ENCODE peak calls at places on chromosomes 12 and 14, in six cellular contexts. L, G, W, S, A and V are unnamed samples.
A peak's percentile ranks its signal among the peaks of the same experiment; 100 is the strongest.

GRCh38 chr12:93373847-93374723 is 3.6 kb upstream of the NUDT4 start:
- DNase-seq in L (no peak), G (no peak), W (peak; percentile 46), S (no peak), A (no peak), V (peak; percentile 69)

GRCh38 chr14:101174980-101175606 is 271.6 kb upstream of the RTL1 start:
- DNase-seq in L (no peak), G (no peak), W (no peak), S (no peak), A (no peak), V (no peak)

GRCh38 chr12:42961395-42961794 is 371.8 kb upstream of the PRICKLE1 start:
- DNase-seq in L (peak; percentile 64), G (no peak), W (peak; percentile 84), S (no peak), A (no peak), V (no peak)

GRCh38 chr14:66595394-66595793 is 87.4 kb downstream of the GPHN start:
- DNase-seq in L (no peak), G (no peak), W (no peak), S (no peak), A (no peak), V (no peak)

GRCh38 chr12:26233620-26234019 is 38.2 kb downstream of the SSPN start:
- DNase-seq in L (peak; percentile 61), G (no peak), W (no peak), S (no peak), A (no peak), V (no peak)

GRCh38 chr12:29073631-29074239 is 75.3 kb upstream of the FAR2 start:
- DNase-seq in L (peak; percentile 49), G (peak; percentile 61), W (peak; percentile 57), S (no peak), A (no peak), V (peak; percentile 6)

GRCh38 chr14:77791225-77791600 is 8.7 kb upstream of the ADCK1 start:
- DNase-seq in L (no peak), G (no peak), W (peak; percentile 18), S (no peak), A (no peak), V (peak; percentile 85)

GRCh38 chr12:11482955-11483354 is 87.6 kb upstream of the PRB2 start:
- DNase-seq in L (peak; percentile 37), G (no peak), W (no peak), S (no peak), A (no peak), V (no peak)

GRCh38 chr12:106976013-106976658 is 10.8 kb downstream of the MTERF2 start:
- DNase-seq in L (peak; percentile 80), G (peak; percentile 50), W (no peak), S (no peak), A (no peak), V (no peak)

GRCh38 chr12:981176-981828 is 9.7 kb upstream of the ERC1 start:
- DNase-seq in L (no peak), G (no peak), W (no peak), S (no peak), A (no peak), V (no peak)

GRCh38 chr14:96040836-96041371 is 1.7 kb downstream of the C14orf132 start:
- DNase-seq in L (peak; percentile 66), G (peak; percentile 79), W (peak; percentile 68), S (no peak), A (no peak), V (no peak)

GRCh38 chr14:79483989-79484388 is 727.3 kb downstream of the DIO2 start:
- DNase-seq in L (no peak), G (no peak), W (peak; percentile 75), S (no peak), A (no peak), V (no peak)

GRCh38 chr12:48199784-48200198 is 3.3 kb downstream of the OR10AD1 start:
- DNase-seq in L (peak; percentile 68), G (peak; percentile 93), W (peak; percentile 63), S (no peak), A (no peak), V (no peak)

GRCh38 chr14:58574623-58575022 is 63.1 kb upstream of the DACT1 start:
- DNase-seq in L (no peak), G (no peak), W (peak; percentile 35), S (no peak), A (no peak), V (no peak)

GRCh38 chr14:22537436-22538310 is 51.4 kb downstream of the DAD1 start:
- DNase-seq in L (no peak), G (no peak), W (no peak), S (no peak), A (no peak), V (no peak)

GRCh38 chr12:15662303-15662980 is 126.7 kb downstream of the EPS8 start:
- DNase-seq in L (peak; percentile 96), G (peak; percentile 90), W (no peak), S (no peak), A (no peak), V (no peak)

GRCh38 chr12:15575797-15576560 is 213.2 kb downstream of the EPS8 start:
- DNase-seq in L (no peak), G (no peak), W (no peak), S (no peak), A (no peak), V (no peak)

GRCh38 chr12:108815875-108816594 is 41.3 kb downstream of the SSH1 start:
- DNase-seq in L (peak; percentile 54), G (peak; percentile 58), W (no peak), S (no peak), A (no peak), V (no peak)

GRCh38 chr12:7642876-7643309 is 22.8 kb downstream of the APOBEC1 start:
- DNase-seq in L (no peak), G (peak; percentile 20), W (peak; percentile 70), S (no peak), A (peak; percentile 65), V (peak; percentile 71)

GRCh38 chr12:2094597-2094996 is 41.8 kb downstream of the CACNA1C start:
- DNase-seq in L (peak; percentile 30), G (peak; percentile 39), W (no peak), S (no peak), A (no peak), V (no peak)

GRCh38 chr14:51319181-51319597 is 79.1 kb downstream of the TMX1 start:
- DNase-seq in L (no peak), G (no peak), W (peak; percentile 18), S (no peak), A (no peak), V (no peak)

GRCh38 chr12:53798575-53798974 is 46.8 kb upstream of the CISTR start:
- DNase-seq in L (no peak), G (no peak), W (no peak), S (no peak), A (no peak), V (no peak)

GRCh38 chr12:78887008-78887407 is 22.4 kb downstream of the SYT1 start:
- DNase-seq in L (peak; percentile 80), G (peak; percentile 87), W (peak; percentile 76), S (no peak), A (no peak), V (no peak)

GRCh38 chr14:56694609-56695008 is 115.0 kb downstream of the TMEM260 start:
- DNase-seq in L (no peak), G (no peak), W (no peak), S (no peak), A (peak; percentile 20), V (no peak)

GRCh38 chr14:90111895-90112534 is 50.2 kb downstream of the KCNK13 start:
- DNase-seq in L (peak; percentile 87), G (peak; percentile 26), W (no peak), S (no peak), A (no peak), V (peak; percentile 32)

GRCh38 chr14:31947076-31947475 is 130.0 kb upstream of the ARHGAP5 start:
- DNase-seq in L (no peak), G (no peak), W (no peak), S (no peak), A (no peak), V (peak; percentile 45)

GRCh38 chr12:9049520-9050133 is 60.3 kb downstream of the KLRG1 start:
- DNase-seq in L (peak; percentile 52), G (peak; percentile 61), W (peak; percentile 58), S (no peak), A (no peak), V (peak; percentile 13)

GRCh38 chr14:106807493-106807892 is 1281.1 kb downstream of the TMEM121 start:
- DNase-seq in L (no peak), G (no peak), W (no peak), S (no peak), A (no peak), V (no peak)

GRCh38 chr12:89873745-89874144 is 165.1 kb upstream of the ATP2B1 start:
- DNase-seq in L (peak; percentile 52), G (peak; percentile 72), W (no peak), S (no peak), A (no peak), V (no peak)

DNA sequence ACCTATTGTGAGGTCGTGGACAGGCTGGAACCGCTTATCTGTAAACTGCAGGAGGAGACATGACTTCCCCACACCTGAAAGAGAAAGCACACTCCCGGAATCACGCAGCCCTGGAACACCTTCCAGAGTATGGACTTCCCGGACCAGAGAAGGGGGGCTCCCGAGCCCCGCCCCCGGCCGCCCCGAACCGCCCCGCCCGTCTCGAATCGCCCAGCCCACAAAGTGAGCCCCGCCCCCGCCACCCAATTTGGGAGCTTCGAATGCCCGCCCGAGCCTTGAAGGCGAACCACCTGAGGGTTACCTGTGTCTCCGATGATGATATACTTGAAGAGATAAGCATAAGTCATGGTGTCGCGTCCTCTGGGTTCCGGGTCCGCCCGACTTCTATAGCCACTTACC is 234 bp downstream of the RAB2B start:
- DNase-seq in L (no peak), G (peak; percentile 84), W (no peak), S (no peak), A (no peak), V (no peak)
- H3K4me3 ChIP-seq in L (peak overlapping the region; percentile 89), G (peak overlapping the region; percentile 68), W (peak overlapping the region; percentile 91), S (peak overlapping the region; percentile 89), A (peak overlapping the region; percentile 79), V (peak overlapping the region; percentile 78)

GRCh38 chr12:13489246-13489645 is 292.7 kb downstream of the EMP1 start:
- DNase-seq in L (no peak), G (no peak), W (no peak), S (no peak), A (no peak), V (no peak)
- H2BK120ac ChIP-seq in L (no peak overlapping the region), G (no peak overlapping the region), W (no peak overlapping the region), S (no peak overlapping the region), A (no peak overlapping the region), V (no peak overlapping the region)

DNA sequence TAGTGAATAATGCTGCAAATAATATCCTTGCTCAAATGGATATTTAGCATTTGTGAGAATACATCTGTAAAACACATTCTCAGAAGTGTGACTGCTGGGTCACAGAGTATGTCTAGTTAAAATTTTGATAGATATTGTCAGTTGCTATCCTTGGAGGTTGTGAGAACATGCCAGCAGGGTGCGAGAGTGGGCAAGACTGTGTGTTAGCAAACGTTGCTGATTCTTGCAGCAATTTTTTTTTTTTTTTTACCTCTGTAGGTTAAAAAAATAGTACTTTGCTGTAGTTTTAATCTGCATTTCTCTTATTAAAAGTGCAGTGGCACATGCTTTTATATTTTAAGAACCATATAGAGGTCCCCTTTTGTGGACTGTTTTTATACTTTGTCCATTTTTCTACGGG is 4.5 kb upstream of the NYNRIN start:
- DNase-seq in L (no peak), G (no peak), W (no peak), S (no peak), A (no peak), V (no peak)
- H4K8ac ChIP-seq in L (no peak overlapping the region), G (no peak overlapping the region), W (no peak overlapping the region), S (no peak overlapping the region), A (no peak overlapping the region), V (no peak overlapping the region)

GRCh38 chr14:60350366-60350720 is 101.3 kb downstream of the PPM1A start:
- DNase-seq in L (no peak), G (no peak), W (peak; percentile 60), S (no peak), A (no peak), V (no peak)
- H3K4me3 ChIP-seq in L (no peak overlapping the region), G (no peak overlapping the region), W (no peak overlapping the region), S (no peak overlapping the region), A (no peak overlapping the region), V (no peak overlapping the region)